ENCODE peak calls at places on chromosomes 7 and 10, in ten cellular contexts. One of them, this sample, is unnamed.
A peak's percentile ranks its signal among the peaks of the same experiment; 100 is the strongest.

GRCh38 chr7:99733003-99733402 is 2.0 kb downstream of the CYP3A7 start:
- DNase-seq in K562: no peak
- DNase-seq in coronary artery: no peak
- DNase-seq in upper lobe of right lung: no peak
- DNase-seq in thoracic aorta: no peak
- DNase-seq in GM10248: no peak
- DNase-seq in body of pancreas: peak; percentile 24
- DNase-seq in PC-3: no peak
- DNase-seq in spleen: no peak
- DNase-seq in transverse colon: no peak
- DNase-seq in this sample: no peak

GRCh38 chr10:29962451-29962850 is 96.9 kb downstream of the JCAD start:
- DNase-seq in K562: no peak
- DNase-seq in coronary artery: no peak
- DNase-seq in upper lobe of right lung: no peak
- DNase-seq in thoracic aorta: no peak
- DNase-seq in GM10248: no peak
- DNase-seq in body of pancreas: no peak
- DNase-seq in PC-3: no peak
- DNase-seq in spleen: no peak
- DNase-seq in transverse colon: no peak
- DNase-seq in this sample: no peak

GRCh38 chr7:33667261-33667660 is 238.1 kb upstream of the BMPER start:
- DNase-seq in K562: no peak
- DNase-seq in coronary artery: no peak
- DNase-seq in upper lobe of right lung: no peak
- DNase-seq in thoracic aorta: no peak
- DNase-seq in GM10248: no peak
- DNase-seq in body of pancreas: no peak
- DNase-seq in PC-3: peak; percentile 34
- DNase-seq in spleen: no peak
- DNase-seq in transverse colon: no peak
- DNase-seq in this sample: no peak

GRCh38 chr10:100835810-100836209 is 77.0 kb upstream of the SLF2 start:
- DNase-seq in K562: no peak
- DNase-seq in coronary artery: no peak
- DNase-seq in upper lobe of right lung: no peak
- DNase-seq in thoracic aorta: no peak
- DNase-seq in GM10248: no peak
- DNase-seq in body of pancreas: no peak
- DNase-seq in PC-3: no peak
- DNase-seq in spleen: no peak
- DNase-seq in transverse colon: no peak
- DNase-seq in this sample: no peak

GRCh38 chr10:96740579-96741281 is 20.4 kb upstream of the PIK3AP1 start:
- DNase-seq in K562: no peak
- DNase-seq in coronary artery: no peak
- DNase-seq in upper lobe of right lung: peak; percentile 85
- DNase-seq in thoracic aorta: no peak
- DNase-seq in GM10248: no peak
- DNase-seq in body of pancreas: peak; percentile 10
- DNase-seq in PC-3: no peak
- DNase-seq in spleen: peak; percentile 94
- DNase-seq in transverse colon: peak; percentile 45
- DNase-seq in this sample: no peak

GRCh38 chr7:155066417-155066950 is 3.6 kb upstream of the HTR5A start:
- DNase-seq in K562: no peak
- DNase-seq in coronary artery: no peak
- DNase-seq in upper lobe of right lung: no peak
- DNase-seq in thoracic aorta: no peak
- DNase-seq in GM10248: no peak
- DNase-seq in body of pancreas: peak; percentile 85
- DNase-seq in PC-3: peak; percentile 88
- DNase-seq in spleen: no peak
- DNase-seq in transverse colon: no peak
- DNase-seq in this sample: peak; percentile 22

GRCh38 chr10:123136806-123137642 is 1.3 kb downstream of the HMX3 start:
- DNase-seq in K562: peak; percentile 66
- DNase-seq in coronary artery: no peak
- DNase-seq in upper lobe of right lung: no peak
- DNase-seq in thoracic aorta: no peak
- DNase-seq in GM10248: peak; percentile 56
- DNase-seq in body of pancreas: peak; percentile 12
- DNase-seq in PC-3: no peak
- DNase-seq in spleen: no peak
- DNase-seq in transverse colon: no peak
- DNase-seq in this sample: peak; percentile 44

GRCh38 chr7:27197137-27198042 is 2.5 kb downstream of the HOXA13 start:
- DNase-seq in K562: no peak
- DNase-seq in coronary artery: no peak
- DNase-seq in upper lobe of right lung: no peak
- DNase-seq in thoracic aorta: no peak
- DNase-seq in GM10248: no peak
- DNase-seq in body of pancreas: no peak
- DNase-seq in PC-3: peak; percentile 39
- DNase-seq in spleen: no peak
- DNase-seq in transverse colon: no peak
- DNase-seq in this sample: no peak

GRCh38 chr7:102872460-102872859 is 40.3 kb upstream of the LRRC17 start:
- DNase-seq in K562: no peak
- DNase-seq in coronary artery: no peak
- DNase-seq in upper lobe of right lung: no peak
- DNase-seq in thoracic aorta: no peak
- DNase-seq in GM10248: no peak
- DNase-seq in body of pancreas: no peak
- DNase-seq in PC-3: peak; percentile 80
- DNase-seq in spleen: no peak
- DNase-seq in transverse colon: no peak
- DNase-seq in this sample: no peak

GRCh38 chr7:2488272-2488645 is 12.1 kb upstream of the GRIFIN start:
- DNase-seq in K562: no peak
- DNase-seq in coronary artery: peak; percentile 92
- DNase-seq in upper lobe of right lung: no peak
- DNase-seq in thoracic aorta: peak; percentile 74
- DNase-seq in GM10248: no peak
- DNase-seq in body of pancreas: peak; percentile 29
- DNase-seq in PC-3: no peak
- DNase-seq in spleen: peak; percentile 55
- DNase-seq in transverse colon: no peak
- DNase-seq in this sample: no peak

GRCh38 chr10:124646483-124647352 is 97.5 kb downstream of the FAM53B start:
- DNase-seq in K562: peak; percentile 77
- DNase-seq in coronary artery: peak; percentile 83
- DNase-seq in upper lobe of right lung: peak; percentile 85
- DNase-seq in thoracic aorta: peak; percentile 81
- DNase-seq in GM10248: no peak
- DNase-seq in body of pancreas: peak; percentile 67
- DNase-seq in PC-3: no peak
- DNase-seq in spleen: peak; percentile 82
- DNase-seq in transverse colon: peak; percentile 59
- DNase-seq in this sample: no peak

GRCh38 chr7:144842377-144842851 is 6.6 kb upstream of the TPK1 start:
- DNase-seq in K562: peak; percentile 24
- DNase-seq in coronary artery: no peak
- DNase-seq in upper lobe of right lung: no peak
- DNase-seq in thoracic aorta: no peak
- DNase-seq in GM10248: peak; percentile 38
- DNase-seq in body of pancreas: peak; percentile 41
- DNase-seq in PC-3: no peak
- DNase-seq in spleen: peak; percentile 81
- DNase-seq in transverse colon: peak; percentile 81
- DNase-seq in this sample: no peak

GRCh38 chr10:17126327-17126726 is 3.3 kb downstream of the CUBN start:
- DNase-seq in K562: no peak
- DNase-seq in coronary artery: no peak
- DNase-seq in upper lobe of right lung: no peak
- DNase-seq in thoracic aorta: no peak
- DNase-seq in GM10248: no peak
- DNase-seq in body of pancreas: no peak
- DNase-seq in PC-3: no peak
- DNase-seq in spleen: no peak
- DNase-seq in transverse colon: no peak
- DNase-seq in this sample: no peak
- TF ChIP-seq CTCF in K562: no peak
- TF ChIP-seq CTCF in coronary artery: no peak
- TF ChIP-seq CTCF in upper lobe of right lung: no peak
- TF ChIP-seq CTCF in thoracic aorta: no peak
- TF ChIP-seq CTCF in GM10248: no peak
- TF ChIP-seq CTCF in body of pancreas: no peak
- TF ChIP-seq CTCF in PC-3: no peak
- TF ChIP-seq CTCF in spleen: no peak
- TF ChIP-seq CTCF in transverse colon: no peak
- TF ChIP-seq CTCF in this sample: no peak

DNA sequence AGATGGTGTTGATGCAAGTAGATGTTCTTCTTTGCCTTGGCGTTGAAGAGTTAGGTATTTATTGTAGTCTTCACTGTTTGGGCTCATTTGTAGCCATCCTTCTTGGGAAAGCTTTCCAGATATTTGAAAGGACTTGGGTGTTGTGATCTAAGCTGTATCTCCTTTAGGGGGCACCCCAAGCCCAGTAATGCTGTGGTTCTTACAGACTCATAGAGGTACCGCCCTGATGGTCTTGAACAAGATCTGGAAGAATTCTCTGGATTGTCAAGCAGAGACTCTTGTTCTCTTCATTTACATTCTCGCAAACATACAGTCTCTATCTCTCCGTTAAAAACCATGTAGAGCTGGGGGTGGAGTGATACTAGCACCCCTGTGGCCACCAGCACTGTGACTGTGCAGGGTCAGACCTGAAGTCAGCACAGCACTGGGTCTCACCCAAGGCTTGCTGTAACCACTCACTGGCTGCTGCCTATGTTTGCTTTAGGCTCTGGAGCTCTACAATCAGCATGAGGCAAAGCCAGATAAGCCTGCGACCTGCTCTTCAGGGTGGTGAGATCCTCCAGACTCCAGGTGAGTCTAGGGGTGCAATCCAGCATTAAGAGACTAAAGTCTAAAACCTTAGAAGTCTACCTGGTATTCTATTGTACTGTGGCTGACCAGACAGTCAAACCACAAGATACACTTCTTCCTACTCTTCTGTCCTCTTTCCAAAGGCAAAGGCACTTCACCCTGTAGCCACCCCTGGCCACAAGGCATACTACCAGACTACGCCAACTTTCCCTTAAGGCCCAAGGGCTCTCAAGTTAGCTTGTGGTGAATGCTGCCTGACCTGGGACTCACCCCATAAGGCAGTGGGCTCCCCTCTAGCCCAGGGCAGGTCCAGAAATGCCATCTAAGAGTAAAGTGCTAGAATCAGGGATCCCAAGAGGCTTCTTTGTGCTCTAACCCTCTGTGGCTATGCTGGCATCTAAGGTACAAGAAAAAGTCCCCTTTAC is 209.7 kb upstream of the TMEM196 start:
- DNase-seq in K562: peak; percentile 36
- DNase-seq in coronary artery: no peak
- DNase-seq in upper lobe of right lung: no peak
- DNase-seq in thoracic aorta: no peak
- DNase-seq in GM10248: no peak
- DNase-seq in body of pancreas: peak; percentile 34
- DNase-seq in PC-3: peak; percentile 69
- DNase-seq in spleen: no peak
- DNase-seq in transverse colon: peak; percentile 46
- DNase-seq in this sample: peak; percentile 64
- TF ChIP-seq CTCF in K562: peak; percentile 22
- TF ChIP-seq CTCF in coronary artery: no peak
- TF ChIP-seq CTCF in upper lobe of right lung: peak; percentile 34
- TF ChIP-seq CTCF in thoracic aorta: no peak
- TF ChIP-seq CTCF in GM10248: peak; percentile 56
- TF ChIP-seq CTCF in body of pancreas: peak; percentile 23
- TF ChIP-seq CTCF in PC-3: peak; percentile 61
- TF ChIP-seq CTCF in spleen: no peak
- TF ChIP-seq CTCF in transverse colon: peak; percentile 26
- TF ChIP-seq CTCF in this sample: no peak

DNA sequence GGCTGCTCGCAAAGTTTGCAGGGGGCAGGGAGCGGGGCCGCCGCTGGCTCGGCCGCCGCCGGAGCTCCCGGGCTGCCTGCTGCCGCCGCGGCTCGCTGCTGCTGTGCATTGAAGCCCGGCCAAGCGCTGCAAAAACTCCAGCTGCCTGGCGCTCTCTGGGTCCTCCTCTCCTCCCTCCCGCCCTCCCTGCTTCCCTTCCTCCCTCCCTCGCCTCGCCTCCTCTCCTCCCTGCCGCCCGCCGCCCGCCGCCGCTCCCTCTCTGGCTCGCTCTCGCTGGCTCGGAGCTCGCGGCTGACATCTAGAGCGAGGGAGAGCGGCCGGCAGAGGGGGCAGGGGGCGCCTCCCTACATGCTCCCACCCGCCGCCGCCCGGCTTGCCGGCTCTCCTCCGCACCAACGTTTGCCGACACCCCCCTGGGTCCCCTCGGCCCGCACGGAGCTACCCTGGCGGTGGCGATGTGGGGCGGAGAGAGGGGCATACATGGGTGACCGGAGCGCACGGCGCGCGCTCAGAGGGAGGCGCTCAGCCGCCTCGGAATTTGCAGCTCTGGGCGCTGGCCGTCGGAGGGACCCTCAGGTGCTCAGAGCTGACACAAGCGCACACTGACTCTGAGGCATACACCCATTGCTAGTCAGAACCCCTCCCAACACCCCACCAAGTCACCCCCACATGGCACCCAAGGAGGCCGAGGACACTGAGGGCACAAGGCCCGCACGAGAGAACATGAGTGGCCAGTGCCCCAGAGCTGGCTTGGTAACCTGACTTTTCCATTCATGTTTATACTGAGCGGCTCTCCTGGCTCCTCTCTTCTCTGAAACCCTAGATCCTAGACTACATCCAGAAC is 1.2 kb upstream of the PLXNA4 start:
- DNase-seq in K562: no peak
- DNase-seq in coronary artery: no peak
- DNase-seq in upper lobe of right lung: peak; percentile 76
- DNase-seq in thoracic aorta: peak; percentile 20
- DNase-seq in GM10248: no peak
- DNase-seq in body of pancreas: peak; percentile 62
- DNase-seq in PC-3: peak; percentile 21
- DNase-seq in spleen: no peak
- DNase-seq in transverse colon: peak; percentile 42
- DNase-seq in this sample: peak; percentile 61
- TF ChIP-seq CTCF in K562: no peak
- TF ChIP-seq CTCF in coronary artery: no peak
- TF ChIP-seq CTCF in upper lobe of right lung: no peak
- TF ChIP-seq CTCF in thoracic aorta: no peak
- TF ChIP-seq CTCF in GM10248: no peak
- TF ChIP-seq CTCF in body of pancreas: no peak
- TF ChIP-seq CTCF in PC-3: peak; percentile 21
- TF ChIP-seq CTCF in spleen: no peak
- TF ChIP-seq CTCF in transverse colon: no peak
- TF ChIP-seq CTCF in this sample: peak; percentile 25

DNA sequence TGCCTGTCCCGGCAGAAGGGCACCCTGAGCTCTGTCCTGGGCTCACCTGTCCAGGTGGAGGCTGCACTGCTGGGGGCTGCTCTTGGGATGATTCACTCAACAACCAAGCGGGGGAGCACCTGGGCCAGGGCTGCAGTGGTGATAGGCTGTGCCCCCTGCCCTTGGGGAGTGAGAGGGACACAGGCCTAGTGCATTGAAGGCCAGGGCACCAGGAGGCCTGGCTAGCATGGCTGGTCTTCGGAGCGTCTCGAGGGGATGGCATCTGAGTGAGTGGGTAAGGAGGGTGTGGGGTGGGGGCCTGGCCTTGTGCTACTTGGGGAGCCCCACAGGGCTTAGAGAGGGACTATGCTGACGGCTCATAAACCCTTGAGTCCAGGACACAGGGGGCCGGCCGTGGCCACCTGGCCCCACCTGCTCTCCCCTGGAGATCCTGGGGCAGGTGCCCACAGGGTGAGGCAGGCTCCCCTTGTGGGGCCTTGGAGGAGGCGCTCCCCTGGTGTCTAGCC is 3.1 kb downstream of the PWWP2B start:
- DNase-seq in K562: no peak
- DNase-seq in coronary artery: no peak
- DNase-seq in upper lobe of right lung: peak; percentile 63
- DNase-seq in thoracic aorta: no peak
- DNase-seq in GM10248: no peak
- DNase-seq in body of pancreas: peak; percentile 44
- DNase-seq in PC-3: no peak
- DNase-seq in spleen: peak; percentile 81
- DNase-seq in transverse colon: no peak
- DNase-seq in this sample: no peak
- TF ChIP-seq CTCF in K562: no peak
- TF ChIP-seq CTCF in coronary artery: no peak
- TF ChIP-seq CTCF in upper lobe of right lung: no peak
- TF ChIP-seq CTCF in thoracic aorta: no peak
- TF ChIP-seq CTCF in GM10248: no peak
- TF ChIP-seq CTCF in body of pancreas: no peak
- TF ChIP-seq CTCF in PC-3: no peak
- TF ChIP-seq CTCF in spleen: no peak
- TF ChIP-seq CTCF in transverse colon: no peak
- TF ChIP-seq CTCF in this sample: no peak

This sample was measured in endothelial cell.